ENCODE peak calls at places on chromosomes 1 and 21, in five cellular contexts. One of them, this sample, is unnamed. For H3K27me3, the result is how much of the 10 kb centered on the place peaks cover.

GRCh38 chr1:116852910-116853309 is 56.8 kb upstream of the PTGFRN start:
- DNase-seq in testis: no peak
- DNase-seq in neural progenitor cell: peak
- DNase-seq in HCT116: no peak
- DNase-seq in lower lobe of right lung: no peak
- DNase-seq in this sample: no peak

GRCh38 chr1:85149805-85150204 is 51.0 kb downstream of the SYDE2 start:
- DNase-seq in testis: no peak
- DNase-seq in neural progenitor cell: no peak
- DNase-seq in HCT116: no peak
- DNase-seq in lower lobe of right lung: no peak
- DNase-seq in this sample: no peak

GRCh38 chr1:223771469-223771813 is 59.1 kb downstream of the CAPN2 start:
- DNase-seq in testis: no peak
- DNase-seq in neural progenitor cell: no peak
- DNase-seq in HCT116: no peak
- DNase-seq in lower lobe of right lung: no peak
- DNase-seq in this sample: no peak

GRCh38 chr1:202752799-202753198 is 42.5 kb upstream of the SYT2 start:
- DNase-seq in testis: no peak
- DNase-seq in neural progenitor cell: no peak
- DNase-seq in HCT116: no peak
- DNase-seq in lower lobe of right lung: no peak
- DNase-seq in this sample: no peak

GRCh38 chr1:206739411-206740076 is 31.0 kb upstream of the IL19 start:
- DNase-seq in testis: no peak
- DNase-seq in neural progenitor cell: no peak
- DNase-seq in HCT116: no peak
- DNase-seq in lower lobe of right lung: no peak
- DNase-seq in this sample: peak

GRCh38 chr1:230424440-230425251 is 1.5 kb downstream of the PGBD5 start:
- DNase-seq in testis: peak
- DNase-seq in neural progenitor cell: peak
- DNase-seq in HCT116: no peak
- DNase-seq in lower lobe of right lung: no peak
- DNase-seq in this sample: no peak

GRCh38 chr1:226741009-226741408 is 1.9 kb upstream of the ITPKB start:
- DNase-seq in testis: no peak
- DNase-seq in neural progenitor cell: no peak
- DNase-seq in HCT116: no peak
- DNase-seq in lower lobe of right lung: no peak
- DNase-seq in this sample: no peak

GRCh38 chr21:46065215-46065992 is 32.5 kb upstream of the COL6A2 start:
- DNase-seq in testis: peak
- DNase-seq in neural progenitor cell: no peak
- DNase-seq in HCT116: no peak
- DNase-seq in lower lobe of right lung: peak
- DNase-seq in this sample: no peak

GRCh38 chr1:110596312-110596711 is 9.8 kb downstream of the KCNA2 start:
- DNase-seq in testis: no peak
- DNase-seq in neural progenitor cell: no peak
- DNase-seq in HCT116: no peak
- DNase-seq in lower lobe of right lung: no peak
- DNase-seq in this sample: no peak

GRCh38 chr1:35660581-35661473 is 19.5 kb upstream of the PSMB2 start:
- DNase-seq in testis: no peak
- DNase-seq in neural progenitor cell: peak
- DNase-seq in HCT116: no peak
- DNase-seq in lower lobe of right lung: no peak
- DNase-seq in this sample: no peak

GRCh38 chr1:153355445-153356071 is 2.1 kb upstream of the S100A9 start:
- DNase-seq in testis: peak
- DNase-seq in neural progenitor cell: peak
- DNase-seq in HCT116: peak
- DNase-seq in lower lobe of right lung: peak
- DNase-seq in this sample: peak

GRCh38 chr1:153352523-153352922 is 3.9 kb upstream of the PGLYRP4 start:
- DNase-seq in testis: peak
- DNase-seq in neural progenitor cell: peak
- DNase-seq in HCT116: peak
- DNase-seq in lower lobe of right lung: peak
- DNase-seq in this sample: peak

GRCh38 chr1:153354515-153355193 is 3.0 kb upstream of the S100A9 start:
- DNase-seq in testis: no peak
- DNase-seq in neural progenitor cell: no peak
- DNase-seq in HCT116: no peak
- DNase-seq in lower lobe of right lung: no peak
- DNase-seq in this sample: no peak

GRCh38 chr1:153356392-153357075 is 1.1 kb upstream of the S100A9 start:
- DNase-seq in testis: no peak
- DNase-seq in neural progenitor cell: no peak
- DNase-seq in HCT116: no peak
- DNase-seq in lower lobe of right lung: no peak
- DNase-seq in this sample: no peak

DNA sequence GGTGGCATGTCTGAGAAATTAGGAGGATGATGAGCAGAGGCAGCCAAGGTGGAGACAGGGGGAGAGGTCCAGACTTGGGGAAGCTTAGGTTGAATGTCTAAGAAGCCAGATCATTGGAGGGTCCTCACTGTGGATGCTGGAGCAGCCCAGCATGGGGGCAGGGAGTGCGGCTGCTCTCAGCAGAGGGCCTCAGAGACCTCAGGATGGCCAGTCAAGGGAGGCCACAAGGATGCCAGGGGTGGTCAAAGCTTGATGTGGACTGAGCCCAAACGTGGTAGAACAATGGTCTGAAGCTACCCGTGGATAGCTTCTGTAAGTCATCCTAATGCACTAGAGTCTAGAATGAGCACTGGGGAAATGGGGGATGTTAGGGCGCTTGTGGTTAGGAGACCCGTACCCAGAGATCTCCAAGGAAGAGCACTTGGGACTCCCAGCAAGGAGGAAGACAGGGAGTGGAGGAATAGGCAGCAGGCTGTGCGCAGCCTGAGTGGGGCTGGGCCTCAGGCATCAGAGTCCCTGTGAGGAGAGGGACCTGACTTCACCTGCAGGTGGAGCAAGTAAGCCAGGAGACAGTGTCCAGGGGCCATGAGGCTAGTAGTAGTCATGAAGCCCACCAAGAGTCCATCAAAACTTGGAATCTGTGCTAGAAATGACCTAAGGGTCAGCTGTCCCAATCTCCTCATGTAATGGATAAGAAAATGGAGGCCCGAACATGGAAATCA is 4.3 kb upstream of the S100A9 start:
- DNase-seq in testis: peak
- DNase-seq in neural progenitor cell: peak
- DNase-seq in HCT116: peak
- DNase-seq in lower lobe of right lung: no peak
- DNase-seq in this sample: no peak
- H3K27me3 ChIP-seq in testis: under half
- H3K27me3 ChIP-seq in neural progenitor cell: under half
- H3K27me3 ChIP-seq in HCT116: under half
- H3K27me3 ChIP-seq in lower lobe of right lung: under half
- H3K27me3 ChIP-seq in this sample: under half

GRCh38 chr1:58104960-58105359 is 441.6 kb downstream of the OMA1 start:
- DNase-seq in testis: no peak
- DNase-seq in neural progenitor cell: no peak
- DNase-seq in HCT116: no peak
- DNase-seq in lower lobe of right lung: no peak
- DNase-seq in this sample: no peak
- H3K4me3 ChIP-seq in testis: no peak
- H3K4me3 ChIP-seq in neural progenitor cell: no peak
- H3K4me3 ChIP-seq in HCT116: no peak
- H3K4me3 ChIP-seq in lower lobe of right lung: no peak
- H3K4me3 ChIP-seq in this sample: no peak

DNA sequence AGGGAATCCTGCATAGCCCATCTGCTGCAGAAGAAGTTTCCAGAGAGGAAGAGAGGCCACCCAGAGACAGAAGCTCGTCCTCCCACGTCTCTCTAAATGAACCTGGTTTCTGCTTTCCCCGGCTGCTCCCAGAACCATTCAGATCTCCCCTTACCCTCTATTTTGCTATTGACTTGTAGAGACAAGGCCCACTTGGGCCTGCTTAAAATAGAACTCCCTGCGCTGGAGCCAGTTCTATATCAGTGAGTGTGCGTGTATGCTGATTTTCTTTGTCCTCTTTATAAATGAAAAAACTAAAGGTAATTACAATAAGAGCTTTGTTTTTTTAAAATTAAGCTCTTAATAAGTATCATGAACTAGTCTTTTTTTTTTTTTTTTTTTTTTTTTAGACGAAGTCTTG is 142.7 kb upstream of the RAB4A start:
- DNase-seq in testis: no peak
- DNase-seq in neural progenitor cell: no peak
- DNase-seq in HCT116: no peak
- DNase-seq in lower lobe of right lung: no peak
- DNase-seq in this sample: no peak
- H3K27me3 ChIP-seq in testis: under half
- H3K27me3 ChIP-seq in neural progenitor cell: under half
- H3K27me3 ChIP-seq in HCT116: under half
- H3K27me3 ChIP-seq in lower lobe of right lung: under half
- H3K27me3 ChIP-seq in this sample: under half

DNA sequence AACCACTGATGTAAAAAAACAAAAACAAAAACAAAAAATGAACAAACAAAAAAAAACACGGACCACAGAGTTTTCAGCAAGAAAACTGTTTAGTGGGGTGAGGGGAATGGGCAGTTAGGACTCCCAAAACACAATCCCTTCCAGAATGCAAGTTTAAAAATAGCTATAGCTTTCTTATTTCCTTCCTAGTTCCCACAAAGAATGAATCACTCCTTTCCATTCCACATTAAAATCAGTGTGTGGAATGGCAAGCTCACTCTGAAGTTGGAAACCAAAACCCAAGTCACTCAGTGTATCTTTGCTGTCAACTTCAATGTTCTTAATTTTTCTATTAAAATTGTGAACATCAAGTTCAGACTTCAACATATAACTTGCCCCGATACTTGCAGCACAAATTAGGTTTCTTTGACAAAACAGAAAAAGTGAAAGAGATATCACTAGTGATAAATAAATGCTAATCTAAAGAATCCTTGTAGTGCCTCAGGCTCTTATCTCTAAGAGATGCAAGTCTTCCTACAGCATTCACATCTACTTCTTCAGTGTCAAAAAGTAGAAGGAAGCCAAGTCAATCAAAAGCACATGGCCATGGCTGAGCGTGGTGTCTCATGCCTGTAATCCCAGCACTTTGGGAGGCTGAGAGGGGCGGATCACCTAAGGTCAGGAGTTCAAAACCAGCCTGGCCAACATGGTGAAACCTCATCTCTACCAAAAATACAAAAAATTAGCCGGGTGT is 45.5 kb downstream of the TOR3A start:
- DNase-seq in testis: no peak
- DNase-seq in neural progenitor cell: no peak
- DNase-seq in HCT116: no peak
- DNase-seq in lower lobe of right lung: no peak
- DNase-seq in this sample: no peak
- H3K4me3 ChIP-seq in testis: no peak
- H3K4me3 ChIP-seq in neural progenitor cell: no peak
- H3K4me3 ChIP-seq in HCT116: no peak
- H3K4me3 ChIP-seq in lower lobe of right lung: no peak
- H3K4me3 ChIP-seq in this sample: no peak

GRCh38 chr1:38815903-38816627 is 43.5 kb downstream of the RRAGC start:
- DNase-seq in testis: peak
- DNase-seq in neural progenitor cell: no peak
- DNase-seq in HCT116: no peak
- DNase-seq in lower lobe of right lung: no peak
- DNase-seq in this sample: peak
- H3K27me3 ChIP-seq in testis: under half
- H3K27me3 ChIP-seq in neural progenitor cell: half or more
- H3K27me3 ChIP-seq in HCT116: under half
- H3K27me3 ChIP-seq in lower lobe of right lung: half or more
- H3K27me3 ChIP-seq in this sample: under half

DNA sequence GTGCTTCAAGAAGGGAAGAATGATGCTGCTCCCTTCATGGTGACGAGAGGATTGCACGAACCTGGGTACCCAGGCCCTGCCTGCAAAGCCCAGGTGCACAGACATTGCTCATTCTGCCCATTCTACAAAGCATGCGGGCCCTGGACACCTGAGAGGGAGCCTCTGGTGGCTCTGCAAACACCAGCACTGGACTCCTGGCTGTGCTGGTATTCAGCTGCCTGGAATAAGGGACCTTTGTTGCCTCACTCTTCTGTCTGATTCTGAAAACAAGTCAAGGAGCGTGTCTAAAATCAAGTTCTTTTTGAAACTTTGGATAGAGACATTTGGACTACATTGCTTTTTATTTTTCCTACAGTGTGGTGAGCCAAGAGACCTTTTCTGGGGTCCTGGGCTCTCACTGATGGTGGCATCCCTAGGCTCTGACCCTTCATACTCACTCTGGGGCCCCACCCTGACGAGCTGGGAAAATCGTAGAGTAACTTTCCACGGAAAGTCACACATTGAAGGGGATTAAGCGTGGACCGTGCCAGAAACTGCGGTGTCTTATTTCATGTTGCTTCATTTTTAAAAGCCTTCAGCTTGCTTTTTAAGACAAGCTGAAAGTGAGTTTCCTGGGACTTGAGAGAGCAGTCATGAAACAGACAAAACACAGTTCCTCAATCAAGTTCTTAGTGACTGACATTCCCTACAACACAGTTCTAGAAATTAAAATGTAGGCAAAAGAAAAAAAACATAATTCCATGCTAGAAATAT is 24.0 kb downstream of the ABCA4 start:
- DNase-seq in testis: peak
- DNase-seq in neural progenitor cell: no peak
- DNase-seq in HCT116: no peak
- DNase-seq in lower lobe of right lung: no peak
- DNase-seq in this sample: no peak
- H3K4me3 ChIP-seq in testis: no peak
- H3K4me3 ChIP-seq in neural progenitor cell: no peak
- H3K4me3 ChIP-seq in HCT116: no peak
- H3K4me3 ChIP-seq in lower lobe of right lung: no peak
- H3K4me3 ChIP-seq in this sample: no peak

GRCh38 chr1:3038113-3038551 is 16.9 kb downstream of the ACTRT2 start:
- DNase-seq in testis: peak
- DNase-seq in neural progenitor cell: no peak
- DNase-seq in HCT116: no peak
- DNase-seq in lower lobe of right lung: no peak
- DNase-seq in this sample: no peak
- H3K27me3 ChIP-seq in testis: under half
- H3K27me3 ChIP-seq in neural progenitor cell: under half
- H3K27me3 ChIP-seq in HCT116: under half
- H3K27me3 ChIP-seq in lower lobe of right lung: under half
- H3K27me3 ChIP-seq in this sample: under half

This sample was measured in CD4-positive, CD25-positive, alpha-beta regulatory T cell.